ENCODE peak calls at places on chromosome 10, in five cellular contexts. I is K562, D is endothelial cell of umbilical vein, P is Peyer's patch, K is IMR-90. H is an unnamed sample.

GRCh38 chr10:16941865-16942264 is 124.6 kb upstream of the RSU1 start:
- DNase-seq in P (no peak), I (no peak), K (no peak), D (no peak), H (no peak)

GRCh38 chr10:129949411-129950335 is 14.4 kb downstream of the EBF3 start:
- DNase-seq in K (peak; percentile 26), I (no peak), D (no peak), P (no peak), H (no peak)

GRCh38 chr10:85407093-85407492 is 959.5 kb downstream of the GRID1 start:
- DNase-seq in D (no peak), I (no peak), P (no peak), K (no peak), H (no peak)

GRCh38 chr10:107749235-107749634 is 584.7 kb upstream of the SORCS1 start:
- DNase-seq in D (no peak), K (no peak), P (no peak), I (no peak), H (no peak)

GRCh38 chr10:79310911-79311573 is 36.2 kb upstream of the PPIF start:
- DNase-seq in K (no peak), D (no peak), P (no peak), I (peak; percentile 32), H (no peak)

GRCh38 chr10:101436302-101436701 is 82.3 kb downstream of the BTRC start:
- DNase-seq in I (no peak), D (no peak), K (no peak), P (no peak), H (no peak)

GRCh38 chr10:73817826-73818225 is 6.4 kb upstream of the NDST2 start:
- DNase-seq in P (no peak), D (no peak), K (no peak), I (no peak), H (no peak)

GRCh38 chr10:61301560-61301959 is 151.6 kb downstream of the TMEM26 start:
- DNase-seq in K (peak; percentile 26), D (no peak), P (no peak), I (no peak), H (no peak)

GRCh38 chr10:89022734-89023133 is 32.1 kb downstream of the FAS start:
- DNase-seq in D (no peak), P (no peak), I (no peak), K (no peak), H (no peak)

GRCh38 chr10:98170249-98171117 is 36.0 kb downstream of the R3HCC1L start:
- DNase-seq in I (peak; percentile 65), P (peak; percentile 49), K (peak; percentile 60), D (peak; percentile 67), H (no peak)

GRCh38 chr10:3807928-3808496 is 23.0 kb upstream of the KLF6 start:
- DNase-seq in D (no peak), P (no peak), K (no peak), I (no peak), H (no peak)

GRCh38 chr10:26486304-26486703 is 48.2 kb downstream of the APBB1IP start:
- DNase-seq in D (no peak), K (peak; percentile 32), I (no peak), P (no peak), H (no peak)

GRCh38 chr10:60099998-60100747 is 193.8 kb upstream of the CCDC6 start:
- DNase-seq in K (peak; percentile 63), P (no peak), D (peak; percentile 61), I (peak; percentile 77), H (no peak)

GRCh38 chr10:59366310-59366709 is 4.0 kb upstream of the FAM13C start:
- DNase-seq in P (no peak), D (peak; percentile 31), K (no peak), I (no peak), H (no peak)

GRCh38 chr10:77911535-77912123 is 14.9 kb downstream of the DLG5 start:
- DNase-seq in P (no peak), D (no peak), I (peak; percentile 59), K (peak; percentile 47), H (no peak)

GRCh38 chr10:122157451-122157850 is 113.6 kb upstream of the BTBD16 start:
- DNase-seq in P (no peak), I (no peak), K (peak; percentile 27), D (peak; percentile 47), H (no peak)

GRCh38 chr10:86592413-86592812 is 61.9 kb upstream of the OPN4 start:
- DNase-seq in D (no peak), I (no peak), P (no peak), K (no peak), H (no peak)

GRCh38 chr10:47030191-47030698 is 119.0 kb downstream of the PTPN20 start:
- DNase-seq in P (peak; percentile 39), I (no peak), D (no peak), K (no peak), H (peak; percentile 82)

GRCh38 chr10:19745672-19746071 is 70.6 kb upstream of the PLXDC2 start:
- DNase-seq in P (no peak), I (no peak), K (no peak), D (no peak), H (no peak)

GRCh38 chr10:129744896-129745750 is 219.0 kb downstream of the EBF3 start:
- DNase-seq in K (no peak), D (no peak), P (peak; percentile 15), I (no peak), H (no peak)

GRCh38 chr10:35884657-35885071 is 242.6 kb upstream of the FZD8 start:
- DNase-seq in P (no peak), K (no peak), D (no peak), I (peak; percentile 3), H (no peak)

GRCh38 chr10:6346621-6347020 is 143.9 kb downstream of the PFKFB3 start:
- DNase-seq in D (no peak), K (no peak), P (no peak), I (no peak), H (no peak)

GRCh38 chr10:5811387-5811821 is 1.8 kb downstream of the GDI2 start:
- DNase-seq in D (peak; percentile 50), I (peak; percentile 25), K (peak; percentile 64), P (no peak), H (peak; percentile 23)

GRCh38 chr10:79146611-79147130 is 77.9 kb downstream of the ZMIZ1 start:
- DNase-seq in D (peak; percentile 67), K (peak; percentile 37), I (no peak), P (no peak), H (no peak)

GRCh38 chr10:6204063-6204340 is 1.3 kb downstream of the PFKFB3 start:
- DNase-seq in K (no peak), D (no peak), P (peak; percentile 66), I (no peak), H (no peak)

GRCh38 chr10:110566472-110567200 is 859 bp upstream of the SMC3 start:
- DNase-seq in I (peak; percentile 15), K (no peak), D (no peak), P (no peak), H (no peak)

GRCh38 chr10:21511931-21512330 is 13.6 kb downstream of the SKIDA1 start:
- DNase-seq in K (no peak), P (no peak), I (no peak), D (no peak), H (no peak)
- H3K27ac ChIP-seq in K (no peak overlapping the region), P (no peak overlapping the region), I (no peak overlapping the region), D (no peak overlapping the region), H (no peak overlapping the region)

GRCh38 chr10:132758867-132759266 is 27.1 kb downstream of the NKX6-2 start:
- DNase-seq in I (no peak), P (no peak), K (no peak), D (no peak), H (no peak)
- TF ChIP-seq POLR2A in I (no peak), P (no peak), K (no peak), D (no peak), H (no peak)

DNA sequence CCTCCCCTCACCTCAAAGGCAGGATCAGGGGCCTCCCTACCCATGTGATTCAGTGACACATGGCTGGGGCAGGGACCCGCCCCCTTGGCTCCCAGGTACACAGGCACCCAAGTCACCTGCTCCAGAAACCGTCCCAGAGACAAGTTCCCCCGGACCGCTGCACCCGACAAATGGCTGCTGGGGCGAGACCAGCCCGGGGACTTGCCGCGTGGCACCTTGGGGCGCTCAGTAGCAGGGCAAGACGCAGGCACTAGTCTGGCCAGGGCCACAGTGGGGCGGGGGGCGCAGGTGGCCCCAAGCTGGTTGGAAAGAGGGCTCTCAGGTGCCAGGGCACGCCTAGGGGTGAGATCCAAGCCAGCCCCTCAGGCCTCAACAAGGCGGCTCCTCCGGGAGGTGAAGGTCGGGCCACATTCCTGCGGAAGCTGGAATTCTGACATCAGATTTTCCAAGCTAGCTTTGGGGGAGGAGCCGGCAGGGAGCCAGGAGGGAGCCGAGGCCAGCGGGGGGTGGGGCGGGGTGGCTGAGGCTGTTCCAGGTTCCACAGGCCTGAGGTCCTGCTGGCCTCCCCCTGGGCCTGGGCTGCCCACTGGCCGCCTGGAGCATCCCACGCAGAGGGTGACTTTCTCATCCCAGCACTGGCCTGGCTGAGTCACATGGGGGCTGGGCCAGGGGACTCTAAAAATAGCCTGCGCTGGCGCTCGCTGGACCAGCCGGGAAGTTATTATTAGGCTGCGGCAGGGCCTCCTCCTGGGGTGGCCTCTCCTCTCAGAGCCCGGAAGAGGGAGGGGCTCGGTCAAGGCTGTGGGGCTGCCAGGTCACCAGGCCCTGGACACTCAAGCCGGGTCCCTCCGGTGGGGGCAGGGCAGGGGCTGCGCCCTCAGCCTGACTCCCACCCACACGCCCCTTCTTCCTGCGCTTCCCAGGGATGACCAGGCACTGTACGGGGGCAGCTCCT is 20.5 kb upstream of the INPP5A start:
- DNase-seq in K (peak; percentile 96), I (peak; percentile 84), D (peak; percentile 71), P (peak; percentile 77), H (peak; percentile 93)
- H3K27ac ChIP-seq in K (peak overlapping the region; percentile 75), I (no peak overlapping the region), D (peak overlapping the region; percentile 52), P (peak overlapping the region; percentile 74), H (peak overlapping the region; percentile 72)

GRCh38 chr10:93447970-93448369 is 34.2 kb downstream of the MYOF start:
- DNase-seq in D (no peak), K (no peak), I (no peak), P (no peak), H (no peak)

GRCh38 chr10:93447019-93447418 is 35.1 kb downstream of the MYOF start:
- DNase-seq in K (no peak), P (no peak), D (no peak), I (no peak), H (no peak)

GRCh38 chr10:93440591-93441012 is 41.5 kb downstream of the MYOF start:
- DNase-seq in P (no peak), D (no peak), K (peak; percentile 25), I (no peak), H (no peak)

GRCh38 chr10:93445978-93446720 is 36.0 kb downstream of the MYOF start:
- DNase-seq in K (no peak), P (no peak), D (peak; percentile 30), I (no peak), H (no peak)

GRCh38 chr10:93445097-93445960 is 36.8 kb downstream of the MYOF start:
- DNase-seq in P (peak; percentile 87), I (no peak), D (peak; percentile 98), K (peak; percentile 98), H (peak; percentile 95)
- TF ChIP-seq POLR2A in P (peak; percentile 28), I (no peak), D (peak; percentile 15), K (peak; percentile 78), H (peak; percentile 37)

DNA sequence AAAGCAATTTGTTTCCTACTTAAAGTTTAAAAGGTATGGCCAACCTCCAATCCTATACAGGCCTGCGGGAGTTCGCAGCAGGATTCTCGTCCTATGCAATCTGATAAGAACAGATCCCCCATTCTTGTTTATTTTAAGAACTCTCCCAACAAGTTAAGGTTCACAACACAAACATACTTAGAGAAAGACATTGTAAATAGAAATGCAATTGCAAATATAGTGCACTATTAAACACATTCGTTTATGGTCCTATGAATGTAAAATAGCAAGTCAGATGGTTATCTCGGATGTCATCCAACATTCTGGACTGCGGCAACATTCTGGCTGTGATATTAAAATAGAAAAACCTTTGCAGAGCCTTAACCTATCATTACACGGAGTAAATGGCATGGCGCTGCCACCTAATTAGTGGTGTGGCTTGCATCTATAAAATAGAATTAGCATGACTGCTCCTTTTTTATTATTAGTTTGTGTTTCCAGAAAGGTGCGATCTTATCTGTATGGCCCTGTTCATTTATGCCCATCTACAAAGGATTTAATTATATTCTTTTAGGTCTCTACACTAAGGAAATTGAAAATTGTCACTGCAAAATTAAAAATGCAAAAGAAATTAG is 37.0 kb downstream of the BEND7 start:
- DNase-seq in I (no peak), K (no peak), P (no peak), D (no peak), H (no peak)
- H3K27ac ChIP-seq in I (no peak overlapping the region), K (no peak overlapping the region), P (no peak overlapping the region), D (no peak overlapping the region), H (no peak overlapping the region)

H was measured in suprapubic skin.